ENCODE peak calls at places on chromosomes 11 and 22, in ten cellular contexts. I, Z, Y, U, N, O, H, W, A and R are unnamed samples.

GRCh38 chr11:3796346-3796745 is 1.0 kb downstream of the NUP98 start:
- DNase-seq in W (no peak), A (no peak), Y (no peak), O (no peak), Z (peak; percentile 17), I (no peak), U (no peak), H (no peak), N (no peak), R (no peak)

GRCh38 chr22:47954107-47954506 is 1191.7 kb downstream of the TBC1D22A start:
- DNase-seq in Z (no peak), Y (no peak), I (no peak), N (no peak), W (no peak), H (no peak), O (no peak), A (no peak), U (no peak), R (no peak)

GRCh38 chr22:44181912-44182590 is 1.3 kb downstream of the PARVG start:
- DNase-seq in W (no peak), H (no peak), I (peak; percentile 12), U (no peak), Z (no peak), A (no peak), N (no peak), Y (no peak), O (no peak), R (peak; percentile 33)

GRCh38 chr11:57116654-57117053 is 65.1 kb upstream of the LRRC55 start:
- DNase-seq in N (peak; percentile 28), Y (peak; percentile 13), U (peak; percentile 19), H (peak; percentile 13), O (peak; percentile 25), I (peak; percentile 42), A (no peak), W (peak; percentile 32), Z (peak; percentile 57), R (peak; percentile 60)

GRCh38 chr11:64250875-64251721 is at the start of gene PLCB3:
- DNase-seq in H (no peak), W (peak; percentile 78), I (peak; percentile 84), O (no peak), A (no peak), Y (no peak), N (peak; percentile 96), Z (peak; percentile 40), U (no peak), R (peak; percentile 68)

GRCh38 chr11:117817213-117818035 is 7.1 kb downstream of the FXYD2 start:
- DNase-seq in W (peak; percentile 89), O (peak; percentile 49), Y (peak; percentile 58), U (peak; percentile 63), H (peak; percentile 70), A (peak; percentile 93), Z (peak; percentile 88), I (peak; percentile 75), N (peak; percentile 83), R (peak; percentile 81)

GRCh38 chr11:2779981-2780849 is 80.4 kb upstream of the KCNQ1OT1 start:
- DNase-seq in A (no peak), U (no peak), Y (no peak), H (no peak), W (peak; percentile 7), Z (peak; percentile 30), N (peak; percentile 71), I (peak; percentile 30), O (peak; percentile 23), R (peak; percentile 54)

GRCh38 chr11:102429691-102430090 is 22.9 kb downstream of the TMEM123 start:
- DNase-seq in N (no peak), A (no peak), H (no peak), O (no peak), U (no peak), I (no peak), Y (no peak), Z (no peak), W (no peak), R (no peak)

GRCh38 chr22:22810018-22810427 is 77.6 kb upstream of the IGLL5 start:
- DNase-seq in Y (peak; percentile 18), O (peak; percentile 50), A (no peak), U (peak; percentile 36), Z (peak; percentile 7), H (no peak), W (peak; percentile 68), I (peak; percentile 99), N (peak; percentile 51), R (peak; percentile 42)

GRCh38 chr11:9717719-9718118 is 53.8 kb downstream of the SWAP70 start:
- DNase-seq in U (no peak), H (no peak), Y (no peak), I (no peak), N (peak; percentile 5), A (no peak), Z (peak; percentile 35), O (no peak), W (no peak), R (no peak)

GRCh38 chr11:19511413-19512183 is 201.0 kb upstream of the NAV2 start:
- DNase-seq in A (no peak), H (no peak), W (no peak), N (no peak), Y (no peak), U (no peak), Z (peak; percentile 73), O (no peak), I (no peak), R (peak; percentile 7)

GRCh38 chr22:19386248-19386647 is 45.3 kb downstream of the HIRA start:
- DNase-seq in N (no peak), I (no peak), Y (no peak), O (no peak), H (no peak), U (no peak), W (no peak), Z (no peak), A (no peak), R (no peak)

GRCh38 chr11:46285594-46286033 is 8.2 kb downstream of the CREB3L1 start:
- DNase-seq in U (no peak), H (no peak), I (no peak), Z (no peak), A (no peak), W (no peak), O (no peak), N (no peak), Y (no peak), R (no peak)

GRCh38 chr22:33864723-33865130 is 55.5 kb downstream of the LARGE1 start:
- DNase-seq in U (no peak), W (no peak), N (no peak), H (no peak), I (no peak), Y (no peak), O (peak; percentile 63), A (no peak), Z (no peak), R (peak; percentile 85)

GRCh38 chr11:103610435-103610834 is 426.0 kb upstream of the DDI1 start:
- DNase-seq in N (no peak), O (no peak), I (no peak), Z (no peak), U (no peak), Y (no peak), A (no peak), W (no peak), H (no peak), R (no peak)

GRCh38 chr22:41001722-41002122 is 50.5 kb downstream of the RBX1 start:
- DNase-seq in O (peak; percentile 41), Y (no peak), A (no peak), W (no peak), Z (no peak), N (no peak), I (no peak), H (no peak), U (no peak), R (no peak)

GRCh38 chr11:1877211-1878133 is 14.2 kb downstream of the PRR33 start:
- DNase-seq in H (no peak), W (no peak), I (no peak), Z (no peak), O (peak; percentile 13), U (no peak), A (no peak), N (peak; percentile 60), Y (no peak), R (no peak)

GRCh38 chr22:38696606-38697005 is 4.1 kb downstream of the JOSD1 start:
- DNase-seq in O (peak; percentile 53), Z (peak; percentile 92), W (no peak), I (peak; percentile 29), N (no peak), A (no peak), H (no peak), U (peak; percentile 68), Y (peak; percentile 57), R (peak; percentile 55)
- TF ChIP-seq MAX in O (no peak), Z (no peak), W (no peak), I (no peak), N (no peak), A (no peak), H (no peak), U (no peak), Y (no peak), R (no peak)

GRCh38 chr11:60858731-60859464 is 3.1 kb upstream of the PTGDR2 start:
- DNase-seq in O (no peak), Y (no peak), U (no peak), N (no peak), I (no peak), W (no peak), A (no peak), Z (no peak), H (no peak), R (peak; percentile 49)

GRCh38 chr11:60857378-60858232 is 1.9 kb upstream of the PTGDR2 start:
- DNase-seq in N (no peak), W (no peak), U (no peak), O (no peak), H (no peak), Z (no peak), Y (no peak), A (no peak), I (no peak), R (no peak)

GRCh38 chr11:60860943-60861342 is 5.2 kb upstream of the PTGDR2 start:
- DNase-seq in W (no peak), H (no peak), I (no peak), U (no peak), A (no peak), Y (no peak), N (peak; percentile 29), Z (no peak), O (no peak), R (no peak)

GRCh38 chr11:60858236-60858635 is 2.5 kb upstream of the PTGDR2 start:
- DNase-seq in U (no peak), O (no peak), Z (no peak), H (no peak), I (no peak), W (no peak), Y (no peak), A (no peak), N (no peak), R (no peak)

GRCh38 chr11:60859616-60860250 is 4.0 kb upstream of the PTGDR2 start:
- DNase-seq in U (no peak), I (no peak), N (no peak), Z (no peak), H (no peak), Y (no peak), O (no peak), A (no peak), W (no peak), R (no peak)
- TF ChIP-seq MAX in U (no peak), I (no peak), N (no peak), Z (no peak), H (no peak), Y (no peak), O (no peak), A (no peak), W (no peak), R (no peak)

GRCh38 chr11:35332524-35332923 is 86.8 kb downstream of the SLC1A2 start:
- DNase-seq in I (no peak), A (no peak), Y (no peak), H (no peak), Z (no peak), N (no peak), W (no peak), U (no peak), O (no peak), R (no peak)
- TF ChIP-seq MAX in I (no peak), A (no peak), Y (no peak), H (no peak), Z (no peak), N (no peak), W (no peak), U (no peak), O (no peak), R (no peak)

GRCh38 chr11:74538680-74539079 is 45.2 kb upstream of the LIPT2 start:
- DNase-seq in A (no peak), O (no peak), Z (no peak), H (no peak), W (no peak), I (no peak), U (no peak), Y (no peak), N (peak; percentile 53), R (no peak)
- TF ChIP-seq MAX in A (no peak), O (no peak), Z (no peak), H (no peak), W (no peak), I (no peak), U (no peak), Y (no peak), N (no peak), R (no peak)